ENCODE peak calls at places on chromosomes 13 and 19, in four cellular contexts. Y is activated naive CD8-positive, alpha-beta T cell treated with anti-CD3 and anti-CD28 coated beads, Interleukin-2, amount 10 ng/mL, durations not matched to agents 7 days and 5 days; K is A549; H is activated T-cell treated with anti-CD3 and anti-CD28 coated beads, Interleukin-2, amount 50 U/mL, for 24 hours. W is an unnamed sample.
A peak's percentile ranks its signal among the peaks of the same experiment; 100 is the strongest.

GRCh38 chr13:59352600-59352999 is 811.1 kb downstream of the DIAPH3 start:
- DNase-seq in Y (no peak), H (no peak), K (no peak), W (no peak)

GRCh38 chr13:60790620-60791019 is 393.6 kb downstream of the TDRD3 start:
- DNase-seq in H (no peak), Y (no peak), K (no peak), W (no peak)

GRCh38 chr13:113034451-113035208 is 65.6 kb downstream of the MCF2L start:
- DNase-seq in Y (no peak), H (no peak), K (peak; percentile 54), W (no peak)

GRCh38 chr19:6278740-6279619 is 795 bp downstream of the MLLT1 start:
- DNase-seq in H (peak; percentile 43), Y (peak; percentile 52), K (no peak), W (no peak)

GRCh38 chr13:63954683-63955082 is 2539.0 kb upstream of the PCDH20 start:
- DNase-seq in Y (no peak), K (no peak), H (no peak), W (no peak)

GRCh38 chr13:21012211-21012610 is 49.2 kb downstream of the LATS2 start:
- DNase-seq in H (no peak), K (no peak), Y (no peak), W (no peak)

GRCh38 chr13:60226507-60226906 is 62.8 kb upstream of the DIAPH3 start:
- DNase-seq in H (no peak), K (no peak), Y (no peak), W (peak; percentile 48)

GRCh38 chr13:31485651-31486051 is 253.7 kb upstream of the RXFP2 start:
- DNase-seq in Y (no peak), K (no peak), H (no peak), W (no peak)

GRCh38 chr13:46896346-46897138 is at the start of gene HTR2A:
- DNase-seq in K (no peak), H (no peak), Y (no peak), W (no peak)

GRCh38 chr19:1235625-1236538 is 1.9 kb downstream of the CBARP start:
- DNase-seq in Y (no peak), K (no peak), H (no peak), W (no peak)

GRCh38 chr19:55376381-55376933 is at the start of gene TMEM190:
- DNase-seq in Y (no peak), H (no peak), K (no peak), W (no peak)

GRCh38 chr19:14472202-14472961 is 2.8 kb downstream of the PTGER1 start:
- DNase-seq in H (peak; percentile 93), K (peak; percentile 57), Y (peak; percentile 92), W (peak; percentile 49)

GRCh38 chr13:39037410-39037879 is 444 bp downstream of the PROSER1 start:
- DNase-seq in K (no peak), H (no peak), Y (no peak), W (no peak)

GRCh38 chr19:41323023-41323422 is 13.1 kb downstream of the CCDC97 start:
- DNase-seq in H (no peak), K (no peak), Y (no peak), W (no peak)

GRCh38 chr13:98921786-98922185 is 56.1 kb downstream of the DOCK9 start:
- DNase-seq in K (no peak), H (no peak), Y (no peak), W (no peak)

GRCh38 chr13:34942732-34943674 is 933 bp downstream of the NBEA start:
- DNase-seq in H (peak; percentile 39), K (peak; percentile 4), Y (peak; percentile 43), W (peak; percentile 61)

GRCh38 chr19:35848919-35849505 is 3.3 kb downstream of the NPHS1 start:
- DNase-seq in H (no peak), Y (no peak), K (no peak), W (no peak)

GRCh38 chr13:93942016-93942415 is 537.5 kb downstream of the DCT start:
- DNase-seq in Y (no peak), H (no peak), K (no peak), W (no peak)

GRCh38 chr13:80341771-80342271 is 895 bp upstream of the SPRY2 start:
- DNase-seq in K (no peak), H (no peak), Y (no peak), W (peak; percentile 25)

GRCh38 chr19:46654621-46655152 is 6.3 kb downstream of the DACT3 start:
- DNase-seq in H (no peak), K (no peak), Y (no peak), W (no peak)

GRCh38 chr13:108776650-108777049 is 147.2 kb downstream of the MYO16 start:
- DNase-seq in Y (no peak), K (no peak), H (no peak), W (no peak)

GRCh38 chr19:35368378-35368777 is 2.5 kb upstream of the GPR42 start:
- DNase-seq in Y (no peak), K (no peak), H (no peak), W (no peak)

GRCh38 chr19:47240996-47241918 is 10.3 kb upstream of the BBC3 start:
- DNase-seq in H (peak; percentile 85), K (peak; percentile 69), Y (peak; percentile 85), W (peak; percentile 82)

GRCh38 chr19:7701654-7702457 is at the start of gene FCER2:
- DNase-seq in Y (no peak), H (no peak), K (no peak), W (no peak)

GRCh38 chr19:16457195-16457953 is 14.4 kb downstream of the EPS15L1 start:
- DNase-seq in H (no peak), Y (no peak), K (no peak), W (no peak)